ENCODE peak calls at places on chromosomes 1 and 21, in four cellular contexts. One of them, this sample, is unnamed.
A peak's percentile ranks its signal among the peaks of the same experiment; 100 is the strongest.

GRCh38 chr1:182446033-182446669 is 3.8 kb upstream of the RGSL1 start:
- DNase-seq in HCT116: peak; percentile 47
- DNase-seq in GM23338: peak; percentile 81
- DNase-seq in K562: peak; percentile 65
- DNase-seq in this sample: peak; percentile 56

GRCh38 chr1:200072636-200073285 is 45.3 kb downstream of the NR5A2 start:
- DNase-seq in HCT116: no peak
- DNase-seq in GM23338: no peak
- DNase-seq in K562: no peak
- DNase-seq in this sample: no peak

GRCh38 chr21:34599534-34600101 is 15.3 kb downstream of the RCAN1 start:
- DNase-seq in HCT116: no peak
- DNase-seq in GM23338: no peak
- DNase-seq in K562: no peak
- DNase-seq in this sample: no peak

GRCh38 chr1:197980457-197980856 is 63.3 kb downstream of the LHX9 start:
- DNase-seq in HCT116: no peak
- DNase-seq in GM23338: peak; percentile 16
- DNase-seq in K562: no peak
- DNase-seq in this sample: no peak

GRCh38 chr1:83692524-83693336 is 306.2 kb downstream of the TTLL7 start:
- DNase-seq in HCT116: no peak
- DNase-seq in GM23338: peak; percentile 81
- DNase-seq in K562: no peak
- DNase-seq in this sample: no peak

GRCh38 chr21:14734191-14734590 is 188.1 kb upstream of the SAMSN1 start:
- DNase-seq in HCT116: no peak
- DNase-seq in GM23338: no peak
- DNase-seq in K562: no peak
- DNase-seq in this sample: peak; percentile 9

GRCh38 chr1:217562229-217562878 is 68.5 kb downstream of the GPATCH2 start:
- DNase-seq in HCT116: no peak
- DNase-seq in GM23338: no peak
- DNase-seq in K562: no peak
- DNase-seq in this sample: no peak

GRCh38 chr1:179814513-179814838 is 63.1 kb downstream of the TOR1AIP2 start:
- DNase-seq in HCT116: no peak
- DNase-seq in GM23338: no peak
- DNase-seq in K562: no peak
- DNase-seq in this sample: no peak

GRCh38 chr1:228837817-228838716 is 102.8 kb downstream of the RHOU start:
- DNase-seq in HCT116: peak; percentile 81
- DNase-seq in GM23338: no peak
- DNase-seq in K562: peak; percentile 52
- DNase-seq in this sample: peak; percentile 69

GRCh38 chr1:165598676-165599059 is 32.4 kb upstream of the MGST3 start:
- DNase-seq in HCT116: no peak
- DNase-seq in GM23338: peak; percentile 36
- DNase-seq in K562: peak; percentile 14
- DNase-seq in this sample: no peak

GRCh38 chr1:79716481-79716880 is 710.0 kb upstream of the ADGRL4 start:
- DNase-seq in HCT116: peak; percentile 6
- DNase-seq in GM23338: peak; percentile 53
- DNase-seq in K562: no peak
- DNase-seq in this sample: no peak

GRCh38 chr1:154993572-154994268 is at the start of gene LENEP:
- DNase-seq in HCT116: no peak
- DNase-seq in GM23338: no peak
- DNase-seq in K562: no peak
- DNase-seq in this sample: no peak

GRCh38 chr1:212188599-212189351 is 96.4 kb upstream of the PPP2R5A start:
- DNase-seq in HCT116: no peak
- DNase-seq in GM23338: no peak
- DNase-seq in K562: no peak
- DNase-seq in this sample: no peak

GRCh38 chr1:115237507-115237906 is 100.5 kb downstream of the NGF start:
- DNase-seq in HCT116: no peak
- DNase-seq in GM23338: no peak
- DNase-seq in K562: no peak
- DNase-seq in this sample: no peak

GRCh38 chr1:84078108-84078823 is 65.8 kb upstream of the PRKACB start:
- DNase-seq in HCT116: no peak
- DNase-seq in GM23338: peak; percentile 45
- DNase-seq in K562: peak; percentile 15
- DNase-seq in this sample: peak; percentile 7

GRCh38 chr1:215777370-215777925 is 210.3 kb downstream of the KCTD3 start:
- DNase-seq in HCT116: no peak
- DNase-seq in GM23338: no peak
- DNase-seq in K562: no peak
- DNase-seq in this sample: no peak

GRCh38 chr1:156134716-156135435 is 18.5 kb upstream of the SEMA4A start:
- DNase-seq in HCT116: no peak
- DNase-seq in GM23338: no peak
- DNase-seq in K562: no peak
- DNase-seq in this sample: no peak

GRCh38 chr21:25638634-25639166 is 358 bp upstream of the JAM2 start:
- DNase-seq in HCT116: no peak
- DNase-seq in GM23338: no peak
- DNase-seq in K562: no peak
- DNase-seq in this sample: no peak

GRCh38 chr1:96474985-96475743 is 246.4 kb upstream of the PTBP2 start:
- DNase-seq in HCT116: no peak
- DNase-seq in GM23338: peak; percentile 95
- DNase-seq in K562: no peak
- DNase-seq in this sample: no peak

GRCh38 chr1:224785622-224786021 is 143.9 kb upstream of the DNAH14 start:
- DNase-seq in HCT116: no peak
- DNase-seq in GM23338: no peak
- DNase-seq in K562: no peak
- DNase-seq in this sample: no peak

GRCh38 chr1:22496536-22497160 is 45.0 kb downstream of the ZBTB40 start:
- DNase-seq in HCT116: no peak
- DNase-seq in GM23338: no peak
- DNase-seq in K562: no peak
- DNase-seq in this sample: no peak

GRCh38 chr1:204842892-204843291 is 27.8 kb upstream of the NFASC start:
- DNase-seq in HCT116: no peak
- DNase-seq in GM23338: no peak
- DNase-seq in K562: no peak
- DNase-seq in this sample: no peak

GRCh38 chr1:73948021-73948420 is 250.0 kb downstream of the LRRIQ3 start:
- DNase-seq in HCT116: no peak
- DNase-seq in GM23338: no peak
- DNase-seq in K562: no peak
- DNase-seq in this sample: no peak

GRCh38 chr1:147585640-147586383 is 44.5 kb downstream of the BCL9 start:
- DNase-seq in HCT116: no peak
- DNase-seq in GM23338: no peak
- DNase-seq in K562: no peak
- DNase-seq in this sample: no peak

GRCh38 chr1:201224671-201225400 is 34.2 kb downstream of the IGFN1 start:
- DNase-seq in HCT116: no peak
- DNase-seq in GM23338: no peak
- DNase-seq in K562: no peak
- DNase-seq in this sample: peak; percentile 10

GRCh38 chr1:170927955-170928850 is 7.1 kb upstream of the MROH9 start:
- DNase-seq in HCT116: no peak
- DNase-seq in GM23338: peak; percentile 24
- DNase-seq in K562: no peak
- DNase-seq in this sample: no peak

GRCh38 chr21:36694041-36694515 is 4.8 kb upstream of the SIM2 start:
- DNase-seq in HCT116: no peak
- DNase-seq in GM23338: peak; percentile 47
- DNase-seq in K562: no peak
- DNase-seq in this sample: no peak

GRCh38 chr1:22089787-22090186 is 37.3 kb downstream of the CDC42 start:
- DNase-seq in HCT116: no peak
- DNase-seq in GM23338: peak; percentile 80
- DNase-seq in K562: no peak
- DNase-seq in this sample: peak; percentile 20

GRCh38 chr1:168958562-168959289 is 147.8 kb upstream of the ATP1B1 start:
- DNase-seq in HCT116: no peak
- DNase-seq in GM23338: no peak
- DNase-seq in K562: no peak
- DNase-seq in this sample: no peak

GRCh38 chr1:230205719-230206198 is 138.7 kb downstream of the GALNT2 start:
- DNase-seq in HCT116: no peak
- DNase-seq in GM23338: no peak
- DNase-seq in K562: peak; percentile 81
- DNase-seq in this sample: no peak

GRCh38 chr1:3948344-3948743 is 48.3 kb upstream of the C1orf174 start:
- DNase-seq in HCT116: no peak
- DNase-seq in GM23338: no peak
- DNase-seq in K562: no peak
- DNase-seq in this sample: no peak

DNA sequence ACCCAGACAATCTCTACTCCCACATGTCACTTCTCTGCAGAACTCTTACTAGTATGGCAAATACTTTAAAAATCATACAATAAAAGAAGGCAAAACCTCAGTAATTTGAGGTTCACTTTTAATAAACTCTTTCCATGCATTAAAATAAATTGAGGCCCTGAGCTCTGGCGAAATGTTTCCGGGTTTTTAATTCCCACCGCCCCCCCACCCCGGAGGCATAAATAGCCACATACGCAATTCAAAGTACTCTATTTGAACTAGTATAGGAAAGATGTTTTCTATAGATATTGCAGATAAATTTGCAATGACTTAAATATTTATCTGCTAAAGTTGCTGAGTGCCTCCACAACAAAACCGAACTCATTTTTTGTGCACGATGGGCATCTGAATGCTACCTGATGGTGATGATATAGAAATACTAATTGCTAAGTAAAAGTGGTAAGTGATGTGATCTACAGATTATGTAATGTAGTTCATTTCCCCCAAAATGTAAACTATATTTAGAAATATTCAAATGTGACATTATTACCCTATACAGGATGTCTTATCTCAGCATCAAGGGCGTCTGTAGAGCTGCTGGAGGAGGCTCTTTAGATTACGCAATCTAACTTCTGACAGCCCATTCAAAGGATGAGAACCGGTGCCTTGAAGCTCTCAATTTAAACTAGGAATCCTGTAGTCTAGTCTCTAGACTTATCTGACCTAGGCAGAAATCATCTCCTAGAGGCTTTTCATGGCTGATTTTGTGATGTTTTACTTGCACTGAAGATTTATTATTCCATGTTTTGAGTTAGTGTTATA is 8.6 kb downstream of the IRF2BP2 start:
- DNase-seq in HCT116: no peak
- DNase-seq in GM23338: peak; percentile 54
- DNase-seq in K562: peak; percentile 54
- DNase-seq in this sample: peak; percentile 82
- TF ChIP-seq POLR2AphosphoS5 in HCT116: no peak
- TF ChIP-seq POLR2AphosphoS5 in GM23338: no peak
- TF ChIP-seq POLR2AphosphoS5 in K562: peak; percentile 48
- TF ChIP-seq POLR2AphosphoS5 in this sample: peak; percentile 85

GRCh38 chr21:32299695-32300094 is 1.0 kb downstream of the MRAP start:
- DNase-seq in HCT116: no peak
- DNase-seq in GM23338: no peak
- DNase-seq in K562: no peak
- DNase-seq in this sample: no peak
- TF ChIP-seq REST in HCT116: no peak
- TF ChIP-seq REST in GM23338: no peak
- TF ChIP-seq REST in K562: no peak
- TF ChIP-seq REST in this sample: no peak

GRCh38 chr1:18989956-18990355 is 33.5 kb upstream of the IFFO2 start:
- DNase-seq in HCT116: no peak
- DNase-seq in GM23338: no peak
- DNase-seq in K562: no peak
- DNase-seq in this sample: no peak

GRCh38 chr1:18992646-18993045 is 36.2 kb upstream of the IFFO2 start:
- DNase-seq in HCT116: no peak
- DNase-seq in GM23338: no peak
- DNase-seq in K562: no peak
- DNase-seq in this sample: no peak

GRCh38 chr1:18994381-18994780 is 37.9 kb upstream of the IFFO2 start:
- DNase-seq in HCT116: no peak
- DNase-seq in GM23338: no peak
- DNase-seq in K562: no peak
- DNase-seq in this sample: no peak

GRCh38 chr1:18989176-18989799 is 32.8 kb upstream of the IFFO2 start:
- DNase-seq in HCT116: no peak
- DNase-seq in GM23338: no peak
- DNase-seq in K562: no peak
- DNase-seq in this sample: no peak

DNA sequence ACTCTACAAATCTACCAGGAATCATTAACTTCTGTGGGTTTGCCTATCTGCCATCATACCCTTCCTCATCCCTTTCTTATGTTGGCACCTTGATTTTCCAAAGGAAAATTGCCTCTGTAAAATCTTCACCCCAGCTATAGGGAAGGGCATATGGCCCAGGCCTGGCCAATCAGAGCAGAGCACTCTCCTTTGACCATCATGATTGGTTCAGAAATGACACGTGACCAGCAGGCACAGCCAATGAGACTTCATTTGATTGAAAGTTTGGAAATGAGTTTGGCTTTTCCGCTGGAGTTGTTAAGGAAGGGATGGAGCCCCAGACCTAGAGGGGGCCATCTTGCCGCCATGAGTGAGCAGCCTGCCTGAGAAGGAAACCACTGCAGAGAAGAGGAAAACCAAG is 35.1 kb upstream of the IFFO2 start:
- DNase-seq in HCT116: no peak
- DNase-seq in GM23338: no peak
- DNase-seq in K562: peak; percentile 82
- DNase-seq in this sample: no peak
- TF ChIP-seq POLR2AphosphoS5 in HCT116: no peak
- TF ChIP-seq POLR2AphosphoS5 in GM23338: no peak
- TF ChIP-seq POLR2AphosphoS5 in K562: no peak
- TF ChIP-seq POLR2AphosphoS5 in this sample: no peak

DNA sequence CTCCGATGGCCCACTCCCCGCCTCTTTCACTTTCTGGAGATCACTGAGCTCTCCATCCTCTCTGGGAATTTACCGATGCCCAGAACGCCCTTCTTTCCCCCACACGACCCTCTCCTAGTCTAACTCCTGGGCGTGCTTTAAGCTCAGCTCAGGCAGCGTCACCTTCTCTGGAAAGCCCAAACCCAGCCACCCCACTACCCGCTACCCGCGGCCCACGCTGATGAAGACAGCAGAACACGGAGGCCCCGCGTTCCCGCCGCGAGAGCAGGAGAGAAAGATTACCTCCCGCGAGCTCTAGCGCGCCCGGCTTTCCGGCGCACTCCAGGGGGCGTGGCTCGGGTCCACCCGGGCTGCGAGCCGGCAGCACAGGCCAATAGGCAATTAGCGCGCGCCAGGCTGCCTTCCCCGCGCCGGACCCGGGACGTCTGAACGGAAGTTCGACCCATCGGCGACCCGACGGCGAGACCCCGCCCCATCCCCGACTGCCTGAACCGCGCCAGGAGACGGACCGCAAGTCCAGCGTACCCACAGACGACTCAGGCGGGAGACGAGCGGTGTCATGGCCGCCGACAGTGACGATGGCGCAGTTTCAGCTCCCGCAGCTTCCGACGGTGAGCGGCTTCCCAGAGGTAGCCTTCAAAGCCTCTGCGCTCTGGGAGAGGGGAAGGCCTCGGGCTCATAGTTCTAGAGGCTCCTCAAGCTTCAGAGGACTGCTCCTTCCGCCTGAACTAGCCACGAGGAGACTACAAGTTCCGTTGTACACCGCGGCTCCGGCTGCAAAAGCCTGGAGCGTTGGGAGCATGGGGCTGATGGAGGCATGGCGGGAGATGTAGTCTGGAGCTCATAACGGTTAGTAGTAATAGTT is at the start of the genes MUTYH and TOE1:
- DNase-seq in HCT116: peak; percentile 79
- DNase-seq in GM23338: peak; percentile 98
- DNase-seq in K562: peak; percentile 98
- DNase-seq in this sample: peak; percentile 95
- TF ChIP-seq REST in HCT116: no peak
- TF ChIP-seq REST in GM23338: no peak
- TF ChIP-seq REST in K562: no peak
- TF ChIP-seq REST in this sample: peak; percentile 76

This sample was measured in HL-60.